ENCODE peak calls at places on chromosomes 11 and 22, in five cellular contexts. One of them, this sample, is unnamed.

GRCh38 chr22:28873183-28873964 is 10.0 kb upstream of the ZNRF3 start:
- DNase-seq in left ventricle myocardium superior: no peak
- DNase-seq in WTC11: no peak
- DNase-seq in psoas muscle: no peak
- DNase-seq in GM10248: no peak
- DNase-seq in this sample: no peak

GRCh38 chr11:86395061-86395551 is 20.4 kb downstream of the CCDC81 start:
- DNase-seq in left ventricle myocardium superior: no peak
- DNase-seq in WTC11: peak
- DNase-seq in psoas muscle: no peak
- DNase-seq in GM10248: no peak
- DNase-seq in this sample: peak

GRCh38 chr11:116059909-116060308 is 555.7 kb upstream of the CADM1 start:
- DNase-seq in left ventricle myocardium superior: no peak
- DNase-seq in WTC11: no peak
- DNase-seq in psoas muscle: no peak
- DNase-seq in GM10248: no peak
- DNase-seq in this sample: no peak

GRCh38 chr11:13929551-13929950 is 33.0 kb upstream of the SPON1 start:
- DNase-seq in left ventricle myocardium superior: no peak
- DNase-seq in WTC11: no peak
- DNase-seq in psoas muscle: no peak
- DNase-seq in GM10248: no peak
- DNase-seq in this sample: no peak

GRCh38 chr11:36631704-36632287 is 33.8 kb upstream of the RAG2 start:
- DNase-seq in left ventricle myocardium superior: no peak
- DNase-seq in WTC11: no peak
- DNase-seq in psoas muscle: no peak
- DNase-seq in GM10248: peak
- DNase-seq in this sample: no peak

GRCh38 chr11:2251138-2251537 is 19.2 kb downstream of the ASCL2 start:
- DNase-seq in left ventricle myocardium superior: no peak
- DNase-seq in WTC11: no peak
- DNase-seq in psoas muscle: no peak
- DNase-seq in GM10248: no peak
- DNase-seq in this sample: no peak

GRCh38 chr11:39037611-39038010 is 2421.8 kb downstream of the LRRC4C start:
- DNase-seq in left ventricle myocardium superior: no peak
- DNase-seq in WTC11: no peak
- DNase-seq in psoas muscle: no peak
- DNase-seq in GM10248: no peak
- DNase-seq in this sample: no peak

GRCh38 chr11:128686745-128687177 is 7.1 kb upstream of the FLI1 start:
- DNase-seq in left ventricle myocardium superior: peak
- DNase-seq in WTC11: peak
- DNase-seq in psoas muscle: peak
- DNase-seq in GM10248: peak
- DNase-seq in this sample: peak

GRCh38 chr11:73149105-73149504 is 7.0 kb upstream of the FCHSD2 start:
- DNase-seq in left ventricle myocardium superior: no peak
- DNase-seq in WTC11: no peak
- DNase-seq in psoas muscle: no peak
- DNase-seq in GM10248: no peak
- DNase-seq in this sample: no peak

GRCh38 chr11:119330237-119330636 is 4.1 kb upstream of the RNF26 start:
- DNase-seq in left ventricle myocardium superior: no peak
- DNase-seq in WTC11: no peak
- DNase-seq in psoas muscle: no peak
- DNase-seq in GM10248: no peak
- DNase-seq in this sample: no peak

GRCh38 chr11:109708184-109708583 is 286.2 kb downstream of the C11orf87 start:
- DNase-seq in left ventricle myocardium superior: no peak
- DNase-seq in WTC11: no peak
- DNase-seq in psoas muscle: no peak
- DNase-seq in GM10248: no peak
- DNase-seq in this sample: no peak

This sample was measured in Right ventricle myocardium inferior.